ENCODE peak calls at places on chromosome 4, in five cellular contexts. W, H, X, I and J are unnamed samples.

GRCh38 chr4:106010761-106011160 is 115.5 kb downstream of the NPNT start:
- DNase-seq in H (no peak), I (no peak), W (no peak), X (no peak), J (no peak)

GRCh38 chr4:6071959-6072720 is 53.9 kb upstream of the C4orf50 start:
- DNase-seq in H (no peak), X (peak; percentile 61), W (peak; percentile 16), I (no peak), J (peak; percentile 59)

GRCh38 chr4:7980036-7980435 is 40.4 kb upstream of the AFAP1 start:
- DNase-seq in I (no peak), X (no peak), W (no peak), H (no peak), J (no peak)

GRCh38 chr4:108851346-108851745 is 88.5 kb upstream of the ETNPPL start:
- DNase-seq in H (no peak), X (no peak), I (no peak), W (no peak), J (no peak)

GRCh38 chr4:159455675-159456235 is 352.9 kb downstream of the RAPGEF2 start:
- DNase-seq in H (peak; percentile 4), I (no peak), X (no peak), W (peak; percentile 70), J (no peak)

GRCh38 chr4:165208741-165209388 is 1.5 kb downstream of the KLHL2 start:
- DNase-seq in X (no peak), W (no peak), H (peak; percentile 30), I (no peak), J (no peak)

GRCh38 chr4:55757356-55758024 is 62.1 kb upstream of the EXOC1L start:
- DNase-seq in H (peak; percentile 20), X (no peak), W (no peak), I (no peak), J (no peak)

GRCh38 chr4:88251914-88252313 is 32.4 kb downstream of the PPM1K start:
- DNase-seq in W (no peak), H (no peak), X (no peak), I (no peak), J (no peak)

GRCh38 chr4:152246659-152247058 is 289.2 kb downstream of the FBXW7 start:
- DNase-seq in H (no peak), I (no peak), X (no peak), W (no peak), J (no peak)

GRCh38 chr4:122827258-122827887 is 742 bp downstream of the FGF2 start:
- DNase-seq in X (peak; percentile 59), I (no peak), H (peak; percentile 19), W (no peak), J (peak; percentile 58)

GRCh38 chr4:105306158-105306781 is 159.6 kb downstream of the TET2 start:
- DNase-seq in X (peak; percentile 23), W (no peak), H (no peak), I (no peak), J (no peak)

GRCh38 chr4:47065099-47065498 is 33.7 kb downstream of the GABRB1 start:
- DNase-seq in H (no peak), X (no peak), W (no peak), I (no peak), J (no peak)